ENCODE peak calls at places on chromosomes 3 and 15, in eight cellular contexts. B is neuronal stem cell, X is upper lobe of right lung, J is spleen, A is mesenchymal stem cell, S is aorta, M is keratinocyte, I is stomach. R is an unnamed sample.

GRCh38 chr3:159947220-159947619 is 41.4 kb upstream of the IL12A start:
- DNase-seq in B (no peak), X (no peak), J (no peak), A (peak; percentile 42), S (no peak), M (no peak), I (no peak), R (no peak)

GRCh38 chr15:83830381-83830780 is 176.5 kb downstream of the ADAMTSL3 start:
- DNase-seq in B (no peak), X (no peak), J (no peak), A (no peak), S (no peak), M (no peak), I (no peak), R (no peak)

GRCh38 chr3:160474416-160474838 is 24.8 kb upstream of the TRIM59 start:
- DNase-seq in B (no peak), X (no peak), J (no peak), A (no peak), S (no peak), M (no peak), I (no peak), R (no peak)

GRCh38 chr15:27077790-27078189 is 106.8 kb downstream of the GABRG3 start:
- DNase-seq in B (no peak), X (no peak), J (no peak), A (no peak), S (no peak), M (no peak), I (no peak), R (no peak)

GRCh38 chr3:9224490-9224889 is 25.0 kb downstream of the SRGAP3 start:
- DNase-seq in B (no peak), X (no peak), J (no peak), A (no peak), S (no peak), M (no peak), I (no peak), R (no peak)

GRCh38 chr3:162391301-162391700 is 894.7 kb downstream of the OTOL1 start:
- DNase-seq in B (no peak), X (no peak), J (no peak), A (peak; percentile 25), S (no peak), M (no peak), I (no peak), R (no peak)

GRCh38 chr15:51088585-51088984 is 6.1 kb downstream of the TNFAIP8L3 start:
- DNase-seq in B (no peak), X (no peak), J (no peak), A (no peak), S (no peak), M (no peak), I (no peak), R (no peak)

GRCh38 chr15:48360841-48361240 is 29.6 kb downstream of the DUT start:
- DNase-seq in B (no peak), X (no peak), J (no peak), A (peak; percentile 53), S (no peak), M (no peak), I (no peak), R (no peak)

GRCh38 chr3:169667710-169668080 is 4.2 kb upstream of the MECOM start:
- DNase-seq in B (peak; percentile 12), X (no peak), J (no peak), A (no peak), S (no peak), M (no peak), I (no peak), R (no peak)

GRCh38 chr3:160587105-160587504 is 21.7 kb upstream of the KPNA4 start:
- DNase-seq in B (no peak), X (no peak), J (no peak), A (no peak), S (no peak), M (no peak), I (no peak), R (no peak)

DNA sequence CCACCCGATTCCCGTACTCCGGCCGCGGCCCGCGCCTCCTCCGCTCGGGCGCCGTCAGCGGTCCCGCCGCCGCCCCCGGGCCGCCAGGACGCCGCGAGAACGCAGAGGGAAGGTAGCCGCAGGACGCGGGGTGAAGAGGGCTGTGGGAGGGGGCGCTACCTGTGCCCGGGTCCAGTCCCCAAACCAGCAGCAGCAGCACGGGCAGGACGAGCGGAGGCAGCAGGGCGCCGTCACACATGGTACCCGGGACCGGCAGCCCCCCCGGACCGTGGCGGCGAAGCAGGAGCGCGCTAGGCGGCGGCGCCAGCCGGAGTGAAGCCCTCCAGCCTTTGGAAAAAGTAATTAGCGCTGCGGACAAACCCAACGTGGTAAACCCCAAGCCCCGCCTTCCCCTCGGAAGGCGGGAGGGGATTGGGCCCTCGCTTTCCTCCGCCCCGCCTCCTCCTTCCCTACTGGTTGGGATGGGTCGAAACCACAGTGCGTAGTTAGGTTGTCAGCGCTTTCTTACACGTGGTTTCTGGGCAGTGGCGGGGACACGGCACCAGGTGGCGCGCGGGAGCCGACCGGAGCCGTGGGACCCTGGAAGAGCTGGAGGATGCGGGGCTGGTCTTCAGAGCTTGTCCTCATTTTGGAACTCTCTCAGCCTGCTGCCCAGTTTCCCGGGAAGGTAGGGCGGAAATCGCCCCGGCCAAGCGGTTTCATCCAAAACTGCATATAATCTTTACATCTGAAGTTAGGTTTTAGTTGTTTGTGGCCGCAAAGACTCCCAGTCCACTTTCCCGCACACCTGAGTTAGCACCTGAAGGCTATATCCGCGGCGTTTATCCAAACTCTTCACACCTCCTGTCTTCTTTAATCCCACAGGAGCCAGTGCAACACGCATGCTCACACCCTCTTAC is at the start of gene ADAMTS17:
- DNase-seq in B (peak; percentile 89), X (peak; percentile 97), J (peak; percentile 96), A (peak; percentile 37), S (peak; percentile 98), M (peak; percentile 73), I (peak; percentile 97), R (peak; percentile 74)
- H3K27me3 ChIP-seq in B (peaks cover 65% of the 10 kb centered on the region), X (peaks cover 13% of the 10 kb centered on the region), J (peaks cover 36% of the 10 kb centered on the region), A (peaks cover 60% of the 10 kb centered on the region), S (no peaks in the 10 kb centered on the region), M (peaks cover 14% of the 10 kb centered on the region), I (peaks cover 35% of the 10 kb centered on the region), R (peaks cover 15% of the 10 kb centered on the region)

GRCh38 chr15:76061700-76062099 is 1.9 kb downstream of the TMEM266 start:
- DNase-seq in B (no peak), X (no peak), J (no peak), A (no peak), S (no peak), M (no peak), I (no peak), R (no peak)

GRCh38 chr15:76064375-76064774 is 4.6 kb downstream of the TMEM266 start:
- DNase-seq in B (no peak), X (no peak), J (no peak), A (no peak), S (no peak), M (no peak), I (no peak), R (no peak)

GRCh38 chr15:76065267-76065666 is 5.5 kb downstream of the TMEM266 start:
- DNase-seq in B (no peak), X (no peak), J (no peak), A (no peak), S (no peak), M (no peak), I (no peak), R (no peak)

GRCh38 chr15:76062282-76062681 is 2.5 kb downstream of the TMEM266 start:
- DNase-seq in B (no peak), X (no peak), J (no peak), A (peak; percentile 36), S (no peak), M (no peak), I (no peak), R (no peak)

GRCh38 chr15:76065793-76066192 is 6.0 kb downstream of the TMEM266 start:
- DNase-seq in B (no peak), X (no peak), J (no peak), A (no peak), S (no peak), M (no peak), I (no peak), R (no peak)
- H3K27me3 ChIP-seq in B (peaks cover 73% of the 10 kb centered on the region), X (no peaks in the 10 kb centered on the region), J (no peaks in the 10 kb centered on the region), A (peaks cover 82% of the 10 kb centered on the region), S (no peaks in the 10 kb centered on the region), M (peaks cover 40% of the 10 kb centered on the region), I (peaks cover 29% of the 10 kb centered on the region), R (no peaks in the 10 kb centered on the region)

GRCh38 chr3:87791248-87792027 is 267.4 kb downstream of the CGGBP1 start:
- DNase-seq in B (no peak), X (no peak), J (no peak), A (no peak), S (no peak), M (no peak), I (no peak), R (no peak)
- H3K27me3 ChIP-seq in B (peaks cover 50% of the 10 kb centered on the region), X (peaks cover 48% of the 10 kb centered on the region), J (peaks cover 29% of the 10 kb centered on the region), A (peaks cover 49% of the 10 kb centered on the region), S (peaks cover 3% of the 10 kb centered on the region), M (peaks cover 23% of the 10 kb centered on the region), I (peaks cover 49% of the 10 kb centered on the region), R (peaks cover 3% of the 10 kb centered on the region)

GRCh38 chr15:89379423-89379735 is 44.8 kb upstream of the POLG start:
- DNase-seq in B (no peak), X (no peak), J (peak; percentile 58), A (no peak), S (peak; percentile 50), M (no peak), I (no peak), R (no peak)
- H3K27me3 ChIP-seq in B (peaks cover 99% of the 10 kb centered on the region), X (peaks cover 80% of the 10 kb centered on the region), J (peaks cover 72% of the 10 kb centered on the region), A (peaks cover 98% of the 10 kb centered on the region), S (no peaks in the 10 kb centered on the region), M (peaks cover 75% of the 10 kb centered on the region), I (peaks cover 98% of the 10 kb centered on the region), R (peaks cover 91% of the 10 kb centered on the region)

GRCh38 chr3:181727122-181728036 is 15.7 kb downstream of the SOX2 start:
- DNase-seq in B (no peak), X (no peak), J (no peak), A (peak; percentile 10), S (no peak), M (no peak), I (peak; percentile 40), R (no peak)
- H3K27me3 ChIP-seq in B (no peaks in the 10 kb centered on the region), X (peaks cover 91% of the 10 kb centered on the region), J (peaks cover 94% of the 10 kb centered on the region), A (peaks cover 90% of the 10 kb centered on the region), S (peaks cover 12% of the 10 kb centered on the region), M (peaks cover 86% of the 10 kb centered on the region), I (peaks cover 88% of the 10 kb centered on the region), R (peaks cover 11% of the 10 kb centered on the region)

GRCh38 chr3:129974451-129975331 is at the start of gene TRH:
- DNase-seq in B (peak; percentile 48), X (no peak), J (no peak), A (no peak), S (no peak), M (no peak), I (no peak), R (no peak)
- H3K27me3 ChIP-seq in B (peaks cover 97% of the 10 kb centered on the region), X (peaks cover 62% of the 10 kb centered on the region), J (peaks cover 50% of the 10 kb centered on the region), A (peaks cover 79% of the 10 kb centered on the region), S (no peaks in the 10 kb centered on the region), M (peaks cover 43% of the 10 kb centered on the region), I (peaks cover 59% of the 10 kb centered on the region), R (peaks cover 76% of the 10 kb centered on the region)

DNA sequence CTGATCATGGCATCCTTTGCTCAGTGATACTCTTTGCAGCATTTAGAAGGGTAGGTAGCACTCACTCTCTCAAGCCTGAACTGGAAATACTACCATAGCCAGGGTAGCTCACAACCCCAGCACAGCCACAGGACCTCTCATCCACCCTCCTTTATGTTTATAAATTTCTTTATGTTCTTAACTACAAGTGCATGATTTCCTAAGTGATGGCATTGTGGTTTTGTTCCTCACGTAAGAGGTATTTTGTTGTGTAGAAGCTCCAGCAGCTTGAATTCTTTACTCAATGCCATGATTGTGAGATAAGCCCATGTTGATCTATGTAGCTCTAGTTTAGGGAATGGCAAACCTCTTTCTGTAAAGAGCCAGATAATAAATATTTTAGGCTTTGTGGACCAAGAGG is 7.9 kb upstream of the RTP3 start:
- DNase-seq in B (no peak), X (no peak), J (no peak), A (peak; percentile 84), S (no peak), M (no peak), I (no peak), R (no peak)
- H3K27me3 ChIP-seq in B (no peaks in the 10 kb centered on the region), X (no peaks in the 10 kb centered on the region), J (no peaks in the 10 kb centered on the region), A (peaks cover 18% of the 10 kb centered on the region), S (no peaks in the 10 kb centered on the region), M (no peaks in the 10 kb centered on the region), I (no peaks in the 10 kb centered on the region), R (no peaks in the 10 kb centered on the region)